ENCODE peak calls at places on chromosomes 6 and 20, in seven cellular contexts. One of them, this sample, is unnamed.

GRCh38 chr6:167495506-167496391 is 170.9 kb downstream of the TTLL2 start:
- DNase-seq in IMR-90: no peak
- DNase-seq in H1: no peak
- DNase-seq in H9: no peak
- DNase-seq in mesendoderm: no peak
- DNase-seq in neuronal stem cell: no peak
- DNase-seq in trophoblast cell: peak
- DNase-seq in this sample: no peak

GRCh38 chr6:44630125-44631028 is 242.9 kb downstream of the CDC5L start:
- DNase-seq in neuronal stem cell: peak
- DNase-seq in trophoblast cell: peak
- DNase-seq in IMR-90: peak
- DNase-seq in mesendoderm: peak
- DNase-seq in H1: no peak
- DNase-seq in H9: peak
- DNase-seq in this sample: peak

GRCh38 chr20:51531141-51531710 is 11.3 kb downstream of the NFATC2 start:
- DNase-seq in IMR-90: peak
- DNase-seq in mesendoderm: no peak
- DNase-seq in neuronal stem cell: no peak
- DNase-seq in H1: no peak
- DNase-seq in trophoblast cell: peak
- DNase-seq in H9: no peak
- DNase-seq in this sample: no peak

GRCh38 chr20:63165538-63166422 is 50.2 kb downstream of the YTHDF1 start:
- DNase-seq in H1: no peak
- DNase-seq in IMR-90: no peak
- DNase-seq in trophoblast cell: no peak
- DNase-seq in H9: no peak
- DNase-seq in neuronal stem cell: no peak
- DNase-seq in mesendoderm: no peak
- DNase-seq in this sample: no peak

GRCh38 chr6:156622185-156622584 is 155.0 kb upstream of the ARID1B start:
- DNase-seq in neuronal stem cell: no peak
- DNase-seq in trophoblast cell: no peak
- DNase-seq in H1: no peak
- DNase-seq in mesendoderm: no peak
- DNase-seq in IMR-90: no peak
- DNase-seq in H9: no peak
- DNase-seq in this sample: no peak

GRCh38 chr6:113856571-113857564 is at the start of gene MARCKS:
- DNase-seq in H1: no peak
- DNase-seq in trophoblast cell: peak
- DNase-seq in H9: peak
- DNase-seq in mesendoderm: peak
- DNase-seq in IMR-90: peak
- DNase-seq in neuronal stem cell: peak
- DNase-seq in this sample: peak

GRCh38 chr6:43705996-43706395 is 18.4 kb upstream of the MRPS18A start:
- DNase-seq in IMR-90: peak
- DNase-seq in mesendoderm: no peak
- DNase-seq in neuronal stem cell: no peak
- DNase-seq in H9: no peak
- DNase-seq in H1: no peak
- DNase-seq in trophoblast cell: no peak
- DNase-seq in this sample: no peak

GRCh38 chr20:32539817-32540675 is 45.1 kb downstream of the NOL4L start:
- DNase-seq in mesendoderm: no peak
- DNase-seq in H1: no peak
- DNase-seq in IMR-90: no peak
- DNase-seq in H9: no peak
- DNase-seq in neuronal stem cell: no peak
- DNase-seq in trophoblast cell: no peak
- DNase-seq in this sample: no peak

GRCh38 chr6:3386374-3386857 is 70.4 kb downstream of the SLC22A23 start:
- DNase-seq in H1: no peak
- DNase-seq in IMR-90: no peak
- DNase-seq in neuronal stem cell: no peak
- DNase-seq in mesendoderm: no peak
- DNase-seq in trophoblast cell: no peak
- DNase-seq in H9: no peak
- DNase-seq in this sample: no peak

GRCh38 chr6:116017546-116018276 is 43.0 kb downstream of the FRK start:
- DNase-seq in H9: no peak
- DNase-seq in trophoblast cell: no peak
- DNase-seq in IMR-90: no peak
- DNase-seq in neuronal stem cell: no peak
- DNase-seq in mesendoderm: no peak
- DNase-seq in H1: no peak
- DNase-seq in this sample: no peak

GRCh38 chr6:130426078-130426726 is 60.4 kb downstream of the TMEM200A start:
- DNase-seq in H9: no peak
- DNase-seq in IMR-90: peak
- DNase-seq in H1: no peak
- DNase-seq in trophoblast cell: no peak
- DNase-seq in mesendoderm: no peak
- DNase-seq in neuronal stem cell: no peak
- DNase-seq in this sample: peak

GRCh38 chr20:36919715-36920333 is 31.7 kb downstream of the SAMHD1 start:
- DNase-seq in trophoblast cell: peak
- DNase-seq in neuronal stem cell: peak
- DNase-seq in H1: no peak
- DNase-seq in mesendoderm: peak
- DNase-seq in H9: no peak
- DNase-seq in IMR-90: peak
- DNase-seq in this sample: peak

GRCh38 chr20:38685271-38685670 is 39.0 kb upstream of the SLC32A1 start:
- DNase-seq in IMR-90: no peak
- DNase-seq in mesendoderm: no peak
- DNase-seq in neuronal stem cell: no peak
- DNase-seq in H1: no peak
- DNase-seq in H9: no peak
- DNase-seq in trophoblast cell: no peak
- DNase-seq in this sample: no peak

GRCh38 chr6:22221211-22221610 is 75.6 kb downstream of the PRL start:
- DNase-seq in IMR-90: peak
- DNase-seq in neuronal stem cell: no peak
- DNase-seq in H1: no peak
- DNase-seq in H9: no peak
- DNase-seq in trophoblast cell: no peak
- DNase-seq in mesendoderm: no peak
- DNase-seq in this sample: no peak

GRCh38 chr6:153088796-153089195 is 42.3 kb downstream of the RGS17 start:
- DNase-seq in mesendoderm: no peak
- DNase-seq in H1: no peak
- DNase-seq in H9: no peak
- DNase-seq in neuronal stem cell: no peak
- DNase-seq in trophoblast cell: no peak
- DNase-seq in IMR-90: peak
- DNase-seq in this sample: no peak

GRCh38 chr20:11677445-11678235 is 240.1 kb upstream of the BTBD3 start:
- DNase-seq in H1: no peak
- DNase-seq in IMR-90: no peak
- DNase-seq in mesendoderm: no peak
- DNase-seq in H9: no peak
- DNase-seq in neuronal stem cell: no peak
- DNase-seq in trophoblast cell: peak
- DNase-seq in this sample: no peak

GRCh38 chr6:11538049-11538798 is 675 bp downstream of the TMEM170B start:
- DNase-seq in H1: no peak
- DNase-seq in trophoblast cell: peak
- DNase-seq in IMR-90: no peak
- DNase-seq in H9: peak
- DNase-seq in neuronal stem cell: peak
- DNase-seq in mesendoderm: peak
- DNase-seq in this sample: peak

GRCh38 chr6:97394160-97394748 is 111.2 kb upstream of the MMS22L start:
- DNase-seq in H9: peak
- DNase-seq in mesendoderm: peak
- DNase-seq in IMR-90: peak
- DNase-seq in H1: no peak
- DNase-seq in trophoblast cell: peak
- DNase-seq in neuronal stem cell: peak
- DNase-seq in this sample: peak

GRCh38 chr6:161125591-161125990 is 134.0 kb downstream of the MAP3K4 start:
- DNase-seq in mesendoderm: no peak
- DNase-seq in neuronal stem cell: no peak
- DNase-seq in IMR-90: no peak
- DNase-seq in trophoblast cell: no peak
- DNase-seq in H9: no peak
- DNase-seq in H1: no peak
- DNase-seq in this sample: peak

GRCh38 chr6:4820704-4821276 is 44.6 kb downstream of the CDYL start:
- DNase-seq in IMR-90: peak
- DNase-seq in neuronal stem cell: no peak
- DNase-seq in H9: no peak
- DNase-seq in H1: no peak
- DNase-seq in trophoblast cell: peak
- DNase-seq in mesendoderm: no peak
- DNase-seq in this sample: no peak

GRCh38 chr6:104613416-104614001 is 246.2 kb downstream of the HACE1 start:
- DNase-seq in trophoblast cell: no peak
- DNase-seq in H1: no peak
- DNase-seq in IMR-90: no peak
- DNase-seq in mesendoderm: peak
- DNase-seq in neuronal stem cell: no peak
- DNase-seq in H9: no peak
- DNase-seq in this sample: peak

GRCh38 chr6:119234941-119235340 is 114.6 kb downstream of the MAN1A1 start:
- DNase-seq in H1: no peak
- DNase-seq in trophoblast cell: no peak
- DNase-seq in H9: no peak
- DNase-seq in neuronal stem cell: no peak
- DNase-seq in IMR-90: no peak
- DNase-seq in mesendoderm: no peak
- DNase-seq in this sample: no peak
- H3K18ac ChIP-seq in H1: no peak
- H3K18ac ChIP-seq in trophoblast cell: no peak
- H3K18ac ChIP-seq in H9: no peak
- H3K18ac ChIP-seq in neuronal stem cell: no peak
- H3K18ac ChIP-seq in IMR-90: no peak
- H3K18ac ChIP-seq in mesendoderm: no peak
- H3K18ac ChIP-seq in this sample: no peak

GRCh38 chr6:100449239-100449691 is 15.5 kb downstream of the SIM1 start:
- DNase-seq in neuronal stem cell: no peak
- DNase-seq in mesendoderm: peak
- DNase-seq in H9: peak
- DNase-seq in H1: no peak
- DNase-seq in IMR-90: no peak
- DNase-seq in trophoblast cell: no peak
- DNase-seq in this sample: no peak
- H3K18ac ChIP-seq in neuronal stem cell: no peak
- H3K18ac ChIP-seq in mesendoderm: no peak
- H3K18ac ChIP-seq in H9: no peak
- H3K18ac ChIP-seq in H1: no peak
- H3K18ac ChIP-seq in IMR-90: no peak
- H3K18ac ChIP-seq in trophoblast cell: no peak
- H3K18ac ChIP-seq in this sample: no peak

DNA sequence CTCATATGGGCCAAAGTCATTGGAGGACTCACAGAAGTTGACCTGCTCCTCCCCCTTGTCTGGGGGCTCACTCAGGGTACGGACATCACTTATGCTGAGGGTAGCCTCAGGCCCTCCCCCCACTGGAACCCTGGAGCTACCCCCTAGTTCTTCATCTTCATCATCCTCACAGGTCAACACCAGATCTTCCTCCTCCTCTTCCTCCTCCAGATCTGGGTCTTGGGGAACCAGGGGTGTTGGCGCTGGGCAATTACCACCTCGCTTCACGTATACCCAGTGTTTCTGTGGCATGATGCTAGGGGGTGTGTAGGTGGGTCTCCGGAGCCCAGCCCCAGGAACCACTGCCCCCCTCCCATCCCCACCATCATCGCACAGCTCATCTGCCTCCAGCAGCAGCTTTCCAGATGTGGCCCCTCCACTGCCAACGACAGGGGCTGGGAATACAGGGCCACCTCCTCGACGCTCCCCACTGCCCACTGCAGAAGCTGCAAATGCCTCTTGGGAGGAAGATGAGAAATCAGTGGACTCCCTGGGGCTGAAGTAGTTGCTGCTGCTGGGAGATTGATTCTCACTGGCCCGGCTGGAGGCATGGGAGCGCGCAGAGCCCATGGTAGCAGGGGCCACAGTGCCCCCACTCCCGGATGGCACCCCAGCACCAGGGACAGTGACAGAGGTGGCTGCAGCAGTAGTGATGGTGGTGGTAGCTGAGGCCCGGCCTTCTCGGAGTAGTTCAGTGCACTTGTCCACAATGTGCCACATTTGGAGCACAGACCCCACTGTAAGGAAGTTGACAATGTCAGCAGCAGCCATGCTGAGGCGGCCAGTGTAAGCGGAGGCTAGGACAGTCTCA is 1.6 kb downstream of the ZBTB22 start:
- DNase-seq in H9: no peak
- DNase-seq in mesendoderm: no peak
- DNase-seq in trophoblast cell: no peak
- DNase-seq in H1: no peak
- DNase-seq in neuronal stem cell: no peak
- DNase-seq in IMR-90: no peak
- DNase-seq in this sample: no peak
- H3K18ac ChIP-seq in H9: no peak
- H3K18ac ChIP-seq in mesendoderm: no peak
- H3K18ac ChIP-seq in trophoblast cell: no peak
- H3K18ac ChIP-seq in H1: no peak
- H3K18ac ChIP-seq in neuronal stem cell: no peak
- H3K18ac ChIP-seq in IMR-90: no peak
- H3K18ac ChIP-seq in this sample: no peak

GRCh38 chr6:143872211-143872610 is 7.9 kb downstream of the ZC2HC1B start:
- DNase-seq in trophoblast cell: no peak
- DNase-seq in mesendoderm: no peak
- DNase-seq in neuronal stem cell: no peak
- DNase-seq in IMR-90: peak
- DNase-seq in H1: no peak
- DNase-seq in H9: no peak
- DNase-seq in this sample: peak

GRCh38 chr6:143878272-143878760 is 14.0 kb downstream of the ZC2HC1B start:
- DNase-seq in H1: no peak
- DNase-seq in neuronal stem cell: no peak
- DNase-seq in H9: no peak
- DNase-seq in IMR-90: no peak
- DNase-seq in mesendoderm: no peak
- DNase-seq in trophoblast cell: no peak
- DNase-seq in this sample: no peak

DNA sequence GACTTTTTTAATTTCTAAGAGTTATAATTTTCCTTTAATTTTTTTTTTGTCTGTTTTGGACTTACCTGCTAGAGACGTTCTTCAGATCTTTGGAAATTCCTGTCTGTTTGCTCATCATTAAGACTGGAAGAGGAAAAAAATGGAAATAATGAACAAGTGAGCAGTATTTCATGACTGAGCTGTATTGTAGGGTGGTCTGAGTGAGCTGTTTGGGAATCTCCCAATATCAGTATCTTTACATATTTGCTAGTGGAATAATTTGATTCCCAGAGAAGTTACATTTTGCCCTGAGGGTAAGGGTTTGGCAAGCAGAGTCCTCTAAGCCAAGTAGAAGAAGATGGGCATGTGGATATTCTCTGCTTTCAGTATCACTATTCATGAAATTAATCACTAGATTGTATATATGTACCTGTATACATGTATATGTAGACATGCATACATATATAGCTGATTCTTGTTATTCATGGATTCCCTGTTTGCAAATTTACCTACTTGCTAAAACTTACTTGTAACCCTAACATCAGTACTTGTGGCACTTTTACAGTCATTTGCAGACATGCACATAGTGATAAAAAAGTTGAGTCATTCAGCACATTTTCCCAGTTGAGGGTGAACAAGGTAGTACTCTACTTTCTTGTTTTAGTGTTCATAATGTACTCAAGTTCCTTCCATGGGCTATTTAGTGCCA is 13.5 kb downstream of the ZC2HC1B start:
- DNase-seq in neuronal stem cell: no peak
- DNase-seq in mesendoderm: no peak
- DNase-seq in trophoblast cell: peak
- DNase-seq in IMR-90: no peak
- DNase-seq in H9: no peak
- DNase-seq in H1: no peak
- DNase-seq in this sample: no peak
- H3K18ac ChIP-seq in neuronal stem cell: no peak
- H3K18ac ChIP-seq in mesendoderm: no peak
- H3K18ac ChIP-seq in trophoblast cell: no peak
- H3K18ac ChIP-seq in IMR-90: no peak
- H3K18ac ChIP-seq in H9: no peak
- H3K18ac ChIP-seq in H1: no peak
- H3K18ac ChIP-seq in this sample: no peak

This sample was measured in mesenchymal stem cell.